ENCODE peak calls at places on chromosomes 7 and 10, in seven cellular contexts. K is SK-N-MC; F is T-helper 1 cell; I is psoas muscle; Q is stimulated activated CD4-positive, alpha-beta T cell treated with anti-CD3 and anti-CD28 coated beads, Interleukin-15, amount 100 ng/mL, for 24 hours; G is endothelial cell; M is kidney tubule cell. J is an unnamed sample.

GRCh38 chr10:88705951-88706350 is at the start of gene LIPK:
- DNase-seq in K (no peak), F (no peak), I (no peak), Q (no peak), G (no peak), M (no peak), J (no peak)

GRCh38 chr10:46514431-46514861 is 42.0 kb downstream of the GPRIN2 start:
- DNase-seq in K (no peak), F (no peak), I (no peak), Q (no peak), G (no peak), M (no peak), J (no peak)

GRCh38 chr7:15554744-15555143 is 7.1 kb downstream of the AGMO start:
- DNase-seq in K (no peak), F (no peak), I (no peak), Q (no peak), G (no peak), M (peak), J (no peak)

GRCh38 chr7:131383417-131383816 is 55.7 kb downstream of the MKLN1 start:
- DNase-seq in K (no peak), F (no peak), I (no peak), Q (no peak), G (no peak), M (no peak), J (no peak)

GRCh38 chr7:27082171-27082570 is 13.6 kb downstream of the HOXA1 start:
- DNase-seq in K (no peak), F (no peak), I (no peak), Q (no peak), G (no peak), M (peak), J (no peak)

GRCh38 chr7:112144284-112145059 is 61.7 kb downstream of the DOCK4 start:
- DNase-seq in K (no peak), F (no peak), I (no peak), Q (no peak), G (no peak), M (no peak), J (no peak)

GRCh38 chr7:19017374-19017773 is 100.1 kb downstream of the TWIST1 start:
- DNase-seq in K (no peak), F (no peak), I (no peak), Q (no peak), G (no peak), M (no peak), J (no peak)

GRCh38 chr10:17880596-17880995 is 71.1 kb upstream of the SLC39A12 start:
- DNase-seq in K (no peak), F (no peak), I (no peak), Q (no peak), G (no peak), M (no peak), J (no peak)

GRCh38 chr7:46209611-46210170 is 288.6 kb upstream of the IGFBP3 start:
- DNase-seq in K (no peak), F (no peak), I (no peak), Q (no peak), G (no peak), M (no peak), J (no peak)

GRCh38 chr7:149727541-149728476 is 45.6 kb downstream of the ZNF467 start:
- DNase-seq in K (no peak), F (no peak), I (no peak), Q (no peak), G (no peak), M (peak), J (no peak)

GRCh38 chr7:92727755-92728154 is 108.6 kb downstream of the CDK6 start:
- DNase-seq in K (no peak), F (no peak), I (no peak), Q (no peak), G (no peak), M (no peak), J (no peak)

GRCh38 chr10:100612601-100613595 is 77.2 kb downstream of the HIF1AN start:
- DNase-seq in K (no peak), F (no peak), I (no peak), Q (no peak), G (no peak), M (no peak), J (no peak)

GRCh38 chr10:132574783-132575319 is 37.3 kb downstream of the INPP5A start:
- DNase-seq in K (no peak), F (no peak), I (no peak), Q (no peak), G (no peak), M (peak), J (no peak)

GRCh38 chr10:127400216-127400615 is 148.9 kb upstream of the NPS start:
- DNase-seq in K (no peak), F (no peak), I (no peak), Q (no peak), G (no peak), M (no peak), J (no peak)

GRCh38 chr7:156160811-156161210 is 348.5 kb upstream of the SHH start:
- DNase-seq in K (no peak), F (no peak), I (no peak), Q (no peak), G (no peak), M (no peak), J (peak)

GRCh38 chr10:103620357-103620749 is 126.8 kb downstream of the NEURL1 start:
- DNase-seq in K (no peak), F (no peak), I (no peak), Q (no peak), G (no peak), M (no peak), J (no peak)

GRCh38 chr10:74121368-74121767 is 29.3 kb downstream of the AP3M1 start:
- DNase-seq in K (no peak), F (no peak), I (no peak), Q (no peak), G (no peak), M (no peak), J (no peak)

GRCh38 chr10:35854661-35855060 is 212.6 kb upstream of the FZD8 start:
- DNase-seq in K (no peak), F (no peak), I (no peak), Q (no peak), G (no peak), M (no peak), J (no peak)

GRCh38 chr7:103915958-103916357 is 73.5 kb downstream of the RELN start:
- DNase-seq in K (no peak), F (no peak), I (no peak), Q (no peak), G (no peak), M (peak), J (no peak)

GRCh38 chr7:132347858-132348257 is 228.4 kb downstream of the PLXNA4 start:
- DNase-seq in K (no peak), F (no peak), I (no peak), Q (no peak), G (no peak), M (no peak), J (no peak)

GRCh38 chr10:8133146-8133545 is 78.7 kb downstream of the GATA3 start:
- DNase-seq in K (no peak), F (no peak), I (no peak), Q (peak), G (no peak), M (no peak), J (no peak)

GRCh38 chr7:148747274-148747673 is 48.6 kb downstream of the CUL1 start:
- DNase-seq in K (no peak), F (no peak), I (no peak), Q (no peak), G (no peak), M (peak), J (no peak)

GRCh38 chr7:22859676-22860290 is 37.1 kb upstream of the TOMM7 start:
- DNase-seq in K (no peak), F (no peak), I (no peak), Q (no peak), G (no peak), M (no peak), J (no peak)

GRCh38 chr10:101397140-101397539 is 43.2 kb downstream of the BTRC start:
- DNase-seq in K (no peak), F (peak), I (no peak), Q (peak), G (peak), M (peak), J (no peak)

GRCh38 chr10:119651514-119652327 is 541 bp downstream of the BAG3 start:
- DNase-seq in K (no peak), F (peak), I (peak), Q (peak), G (peak), M (no peak), J (peak)

GRCh38 chr10:113616244-113617074 is 47.4 kb downstream of the NRAP start:
- DNase-seq in K (no peak), F (no peak), I (no peak), Q (no peak), G (peak), M (peak), J (peak)

GRCh38 chr10:44462338-44462914 is 77.5 kb upstream of the CXCL12 start:
- DNase-seq in K (no peak), F (no peak), I (no peak), Q (no peak), G (no peak), M (no peak), J (no peak)

GRCh38 chr7:114787556-114787955 is 134.3 kb upstream of the MDFIC start:
- DNase-seq in K (no peak), F (no peak), I (no peak), Q (no peak), G (no peak), M (no peak), J (no peak)

GRCh38 chr7:48299580-48300169 is 128.4 kb downstream of the ABCA13 start:
- DNase-seq in K (peak), F (no peak), I (peak), Q (peak), G (peak), M (peak), J (peak)

GRCh38 chr7:55192718-55193117 is 172.4 kb upstream of the LANCL2 start:
- DNase-seq in K (no peak), F (no peak), I (no peak), Q (no peak), G (no peak), M (peak), J (no peak)

GRCh38 chr7:119925890-119926289 is 347.1 kb upstream of the KCND2 start:
- DNase-seq in K (no peak), F (no peak), I (no peak), Q (no peak), G (no peak), M (no peak), J (no peak)

GRCh38 chr10:110207805-110208613 is 604 bp downstream of the MXI1 start:
- DNase-seq in K (no peak), F (peak), I (peak), Q (peak), G (peak), M (peak), J (peak)

GRCh38 chr7:75762350-75762917 is 9.6 kb downstream of the CCL26 start:
- DNase-seq in K (no peak), F (no peak), I (no peak), Q (no peak), G (no peak), M (peak), J (no peak)

GRCh38 chr7:145036592-145037386 is 200.9 kb upstream of the TPK1 start:
- DNase-seq in K (peak), F (no peak), I (no peak), Q (peak), G (peak), M (peak), J (peak)

GRCh38 chr7:26675143-26675887 is 189.1 kb downstream of the SKAP2 start:
- DNase-seq in K (no peak), F (no peak), I (no peak), Q (no peak), G (no peak), M (peak), J (no peak)

GRCh38 chr10:62058896-62059423 is 157.5 kb downstream of the ARID5B start:
- DNase-seq in K (no peak), F (no peak), I (no peak), Q (no peak), G (no peak), M (no peak), J (no peak)